ENCODE peak calls at places on chromosomes 4 and X, in four cellular contexts. Y is mesenchymal stem cell, S is neuronal stem cell, R is H9. O is an unnamed sample.

GRCh38 chr4:24689212-24689611 is 104.9 kb upstream of the DHX15 start:
- DNase-seq in R (no peak), Y (no peak), S (no peak), O (no peak)

GRCh38 chrX:153408871-153409351 is 2.4 kb upstream of the ZFP92 start:
- DNase-seq in R (no peak), S (no peak), Y (no peak), O (no peak)

GRCh38 chrX:107902721-107903120 is 77.1 kb downstream of the MID2 start:
- DNase-seq in R (no peak), S (no peak), Y (no peak), O (no peak)

GRCh38 chr4:15034071-15034764 is 31.9 kb downstream of the CPEB2 start:
- DNase-seq in Y (peak; percentile 79), S (no peak), R (no peak), O (no peak)

GRCh38 chr4:34619531-34620109 is 1624.7 kb downstream of the ARAP2 start:
- DNase-seq in Y (peak; percentile 77), S (no peak), R (no peak), O (peak; percentile 10)

GRCh38 chr4:121690001-121690400 is 6.8 kb downstream of the ANXA5 start:
- DNase-seq in Y (peak; percentile 93), R (no peak), S (no peak), O (no peak)

GRCh38 chr4:4384837-4385236 is 2.1 kb upstream of the NSG1 start:
- DNase-seq in R (peak; percentile 85), S (peak; percentile 52), Y (peak; percentile 68), O (peak; percentile 85)

GRCh38 chr4:185236155-185236503 is 26.7 kb downstream of the SNX25 start:
- DNase-seq in R (no peak), Y (no peak), S (no peak), O (no peak)

GRCh38 chrX:17860179-17860780 is 818 bp downstream of the RAI2 start:
- DNase-seq in Y (peak; percentile 0), R (no peak), S (no peak), O (peak; percentile 2)

GRCh38 chr4:98092833-98093439 is 50.3 kb downstream of the STPG2 start:
- DNase-seq in S (no peak), R (no peak), Y (peak; percentile 12), O (peak; percentile 8)

GRCh38 chr4:149498246-149498645 is 317.4 kb downstream of the IQCM start:
- DNase-seq in S (no peak), R (no peak), Y (no peak), O (no peak)
- H3K27ac ChIP-seq in S (no peak overlapping the region), R (no peak overlapping the region), Y (no peak overlapping the region), O (no peak overlapping the region)

GRCh38 chrX:110161361-110161686 is 156.6 kb downstream of the AMMECR1 start:
- DNase-seq in Y (no peak), S (no peak), R (no peak), O (no peak)
- H4K8ac ChIP-seq in Y (no peak overlapping the region), S (no peak overlapping the region), R (no peak overlapping the region), O (no peak overlapping the region)

GRCh38 chrX:136154998-136155397 is 7.7 kb downstream of the FHL1 start:
- DNase-seq in R (no peak), S (no peak), Y (no peak), O (no peak)

GRCh38 chrX:136159615-136160025 is 12.3 kb downstream of the FHL1 start:
- DNase-seq in R (no peak), Y (no peak), S (no peak), O (no peak)

GRCh38 chrX:136156560-136157117 is 9.3 kb downstream of the FHL1 start:
- DNase-seq in R (no peak), Y (no peak), S (no peak), O (no peak)

GRCh38 chrX:136157187-136157586 is 9.9 kb downstream of the FHL1 start:
- DNase-seq in Y (no peak), S (no peak), R (no peak), O (no peak)

DNA sequence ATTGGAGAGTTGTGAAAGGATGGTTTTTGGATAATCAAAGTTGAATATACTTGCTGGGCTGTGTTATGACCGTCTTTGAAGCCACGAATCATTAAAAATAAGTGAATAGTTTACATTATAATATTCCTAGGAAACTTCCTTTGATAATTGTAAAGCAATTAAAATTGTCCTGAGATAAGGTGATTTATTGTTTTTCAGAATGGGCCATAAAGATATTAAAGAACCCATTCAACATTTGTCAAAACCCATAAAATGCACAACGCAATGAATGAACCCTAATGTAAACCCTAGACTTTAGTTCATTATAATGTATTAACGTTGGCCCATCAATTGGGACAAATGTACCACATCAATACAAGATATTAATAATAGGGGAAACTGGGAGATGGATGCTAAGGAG is 11.4 kb downstream of the FHL1 start:
- DNase-seq in S (no peak), R (no peak), Y (no peak), O (no peak)
- H3K27ac ChIP-seq in S (no peak overlapping the region), R (no peak overlapping the region), Y (no peak overlapping the region), O (no peak overlapping the region)

GRCh38 chrX:96683997-96684338 is 674 bp upstream of the DIAPH2 start:
- DNase-seq in R (no peak), Y (peak; percentile 35), S (no peak), O (no peak)

GRCh38 chrX:96688789-96689188 is 4.1 kb downstream of the DIAPH2 start:
- DNase-seq in Y (no peak), R (no peak), S (no peak), O (peak; percentile 62)

GRCh38 chrX:96682516-96682915 is 2.1 kb upstream of the DIAPH2 start:
- DNase-seq in S (no peak), Y (no peak), R (no peak), O (no peak)

GRCh38 chrX:96684339-96685204 is at the start of gene DIAPH2:
- DNase-seq in S (peak; percentile 39), Y (peak; percentile 84), R (peak; percentile 90), O (peak; percentile 89)

GRCh38 chrX:96685205-96686099 is 810 bp downstream of the DIAPH2 start:
- DNase-seq in R (peak; percentile 33), Y (peak; percentile 80), S (no peak), O (peak; percentile 40)
- H4K8ac ChIP-seq in R (no peak overlapping the region), Y (no peak overlapping the region), S (no peak overlapping the region), O (no peak overlapping the region)

GRCh38 chrX:69369999-69370398 is 134.1 kb upstream of the NALF2 start:
- DNase-seq in S (no peak), R (no peak), Y (no peak), O (no peak)

GRCh38 chrX:69372435-69372834 is 131.7 kb upstream of the NALF2 start:
- DNase-seq in Y (no peak), S (no peak), R (no peak), O (no peak)

GRCh38 chrX:69366183-69366582 is 137.9 kb upstream of the NALF2 start:
- DNase-seq in Y (no peak), R (no peak), S (no peak), O (no peak)

GRCh38 chrX:69374569-69374968 is 129.6 kb upstream of the NALF2 start:
- DNase-seq in Y (no peak), S (no peak), R (no peak), O (no peak)

DNA sequence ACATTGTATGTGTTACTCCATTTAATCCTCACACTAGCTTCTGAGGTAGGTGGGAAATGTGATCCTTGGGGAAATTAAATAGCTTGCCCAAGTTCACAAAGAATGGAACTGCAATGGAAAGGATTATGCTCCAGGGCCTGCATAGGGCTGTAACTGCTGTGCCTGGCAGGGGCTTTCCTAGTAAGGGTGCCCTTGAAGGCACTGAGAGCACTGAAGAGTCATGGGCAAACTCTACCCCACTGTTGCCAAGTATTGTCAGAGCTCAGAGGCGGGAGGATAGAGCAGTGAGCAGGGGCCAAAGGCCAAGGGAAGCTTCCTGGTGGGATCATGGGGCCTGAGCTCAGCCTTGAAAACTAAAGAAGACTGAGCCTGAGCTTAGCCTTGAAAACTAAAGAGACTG is 133.0 kb upstream of the NALF2 start:
- DNase-seq in Y (no peak), S (no peak), R (no peak), O (no peak)
- H3K27ac ChIP-seq in Y (no peak overlapping the region), S (no peak overlapping the region), R (no peak overlapping the region), O (no peak overlapping the region)

DNA sequence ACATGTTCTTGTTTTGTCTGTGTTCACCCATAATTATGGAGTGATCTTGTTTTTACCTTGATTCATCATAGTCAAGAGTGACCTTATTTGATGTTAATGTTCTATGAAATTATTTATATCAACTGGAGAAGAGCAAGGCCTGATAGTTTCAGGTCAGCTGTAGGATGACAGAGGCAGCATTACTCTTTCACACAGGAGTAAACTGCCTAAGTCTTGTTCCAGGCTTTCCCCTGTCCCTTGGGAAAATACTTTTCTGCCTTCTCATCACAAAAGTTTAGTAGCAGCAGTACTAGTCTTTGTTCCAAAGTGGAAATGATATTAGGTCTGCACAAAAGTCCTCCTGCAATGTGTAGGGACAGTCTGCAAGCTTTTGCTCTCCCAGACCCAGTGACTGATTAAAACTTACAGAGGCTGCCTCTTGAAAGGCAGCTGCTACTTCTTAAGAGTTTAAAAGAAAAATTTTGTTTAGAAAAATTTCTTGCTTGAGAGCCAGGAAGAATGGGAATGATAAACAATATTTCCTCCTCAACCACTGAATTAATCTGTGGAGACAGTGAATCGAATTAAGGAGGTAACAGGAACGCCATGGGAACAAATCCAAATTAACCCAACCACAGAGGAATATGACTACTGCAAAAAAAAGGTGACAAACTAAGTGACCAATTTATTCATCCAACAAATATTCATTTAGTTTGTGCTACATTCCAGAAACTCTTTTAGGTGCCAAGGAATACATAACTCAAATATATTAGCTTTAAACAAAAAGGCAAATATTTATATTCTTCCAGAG is 991.4 kb upstream of the PABPC4L start:
- DNase-seq in R (no peak), S (no peak), Y (peak; percentile 8), O (no peak)
- H4K8ac ChIP-seq in R (no peak overlapping the region), S (no peak overlapping the region), Y (no peak overlapping the region), O (no peak overlapping the region)

GRCh38 chr4:184232212-184232611 is 14.5 kb upstream of the ENPP6 start:
- DNase-seq in S (no peak), R (no peak), Y (no peak), O (no peak)
- H3K27ac ChIP-seq in S (no peak overlapping the region), R (no peak overlapping the region), Y (no peak overlapping the region), O (no peak overlapping the region)

GRCh38 chr4:86060341-86060740 is 299.5 kb downstream of the MAPK10 start:
- DNase-seq in R (no peak), Y (no peak), S (no peak), O (peak; percentile 46)

GRCh38 chr4:86055898-86056297 is 304.0 kb downstream of the MAPK10 start:
- DNase-seq in R (no peak), Y (peak; percentile 8), S (no peak), O (peak; percentile 23)

GRCh38 chr4:86050516-86050915 is 309.3 kb downstream of the MAPK10 start:
- DNase-seq in R (no peak), S (no peak), Y (no peak), O (no peak)

GRCh38 chr4:86058621-86059020 is 301.2 kb downstream of the MAPK10 start:
- DNase-seq in Y (no peak), R (no peak), S (no peak), O (peak; percentile 19)

DNA sequence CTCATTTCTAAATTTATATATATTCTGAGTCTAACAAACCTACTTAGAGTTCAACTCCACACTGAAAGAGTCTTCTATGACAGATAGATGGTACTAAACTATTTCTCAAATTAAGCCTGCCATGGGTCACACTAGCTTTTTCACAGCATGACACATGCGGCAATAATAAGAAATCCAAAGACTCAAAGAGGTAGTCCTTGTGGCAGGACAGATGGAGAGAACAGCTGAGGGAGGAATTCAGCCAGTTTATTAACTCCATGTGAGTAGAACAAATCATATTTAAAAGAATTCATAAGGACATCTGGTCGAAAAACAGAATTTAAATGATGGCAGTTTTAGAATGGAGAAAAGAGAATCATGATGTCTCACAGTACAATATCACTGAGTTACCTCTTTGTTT is 305.2 kb downstream of the MAPK10 start:
- DNase-seq in R (no peak), S (no peak), Y (no peak), O (no peak)
- H4K8ac ChIP-seq in R (no peak overlapping the region), S (no peak overlapping the region), Y (no peak overlapping the region), O (no peak overlapping the region)